ENCODE peak calls at places on chromosomes 12 and 14, in five cellular contexts. U is amniotic stem cell, Q is hippocampal formation, E is amygdala, S is H54. L is an unnamed sample.

GRCh38 chr14:54881235-54881760 is 21.3 kb downstream of the GCH1 start:
- DNase-seq in U (no peak), Q (no peak), E (no peak), S (no peak), L (no peak)

GRCh38 chr14:63388766-63389431 is 70.2 kb upstream of the GPHB5 start:
- DNase-seq in U (no peak), Q (peak; percentile 14), E (peak; percentile 6), S (peak; percentile 20), L (peak; percentile 67)

GRCh38 chr12:119415714-119416113 is 81.2 kb downstream of the CCDC60 start:
- DNase-seq in U (no peak), Q (no peak), E (no peak), S (no peak), L (no peak)

GRCh38 chr12:51496907-51497306 is 72.3 kb downstream of the SLC4A8 start:
- DNase-seq in U (no peak), Q (no peak), E (no peak), S (no peak), L (no peak)

GRCh38 chr14:80584638-80585505 is 356.7 kb downstream of the CEP128 start:
- DNase-seq in U (no peak), Q (no peak), E (no peak), S (no peak), L (no peak)

GRCh38 chr14:102020058-102020971 is 55.9 kb downstream of the DYNC1H1 start:
- DNase-seq in U (peak; percentile 80), Q (no peak), E (no peak), S (peak; percentile 68), L (no peak)

GRCh38 chr12:122987086-122987951 is 6.8 kb downstream of the ARL6IP4 start:
- DNase-seq in U (no peak), Q (no peak), E (no peak), S (no peak), L (no peak)

GRCh38 chr12:62603061-62603810 is 136.6 kb downstream of the MON2 start:
- DNase-seq in U (peak; percentile 48), Q (peak; percentile 92), E (peak; percentile 79), S (peak; percentile 52), L (peak; percentile 84)

GRCh38 chr14:49417790-49418189 is 168.4 kb downstream of the RPS29 start:
- DNase-seq in U (no peak), Q (no peak), E (no peak), S (no peak), L (no peak)

GRCh38 chr14:77565289-77566081 is 51.0 kb downstream of the SPTLC2 start:
- DNase-seq in U (no peak), Q (peak; percentile 21), E (no peak), S (no peak), L (no peak)

GRCh38 chr12:53292441-53292840 is 2.9 kb upstream of the PFDN5 start:
- DNase-seq in U (no peak), Q (no peak), E (no peak), S (no peak), L (no peak)

GRCh38 chr12:66074561-66074960 is 56.0 kb downstream of the LLPH start:
- DNase-seq in U (no peak), Q (no peak), E (no peak), S (no peak), L (no peak)

GRCh38 chr14:26872510-26872909 is 274.7 kb upstream of the NOVA1 start:
- DNase-seq in U (no peak), Q (no peak), E (no peak), S (no peak), L (peak; percentile 18)

L was measured in posterior cingulate gyrus.